ENCODE peak calls at places on chromosomes 2 and 18, in five cellular contexts. One of them, this sample, is unnamed.

GRCh38 chr2:238750212-238750904 is 97.5 kb upstream of the TWIST2 start:
- DNase-seq in fibroblast of lung: no peak
- DNase-seq in pancreas: no peak
- DNase-seq in lower leg skin: no peak
- DNase-seq in thoracic aorta: no peak
- DNase-seq in this sample: no peak

GRCh38 chr2:115305712-115306111 is 863.3 kb downstream of the DPP10 start:
- DNase-seq in fibroblast of lung: no peak
- DNase-seq in pancreas: no peak
- DNase-seq in lower leg skin: no peak
- DNase-seq in thoracic aorta: no peak
- DNase-seq in this sample: no peak

GRCh38 chr2:47321006-47321405 is 82.0 kb upstream of the MSH2 start:
- DNase-seq in fibroblast of lung: no peak
- DNase-seq in pancreas: peak; percentile 7
- DNase-seq in lower leg skin: no peak
- DNase-seq in thoracic aorta: no peak
- DNase-seq in this sample: peak; percentile 15

GRCh38 chr2:85468096-85468703 is 49.7 kb downstream of the SH2D6 start:
- DNase-seq in fibroblast of lung: no peak
- DNase-seq in pancreas: no peak
- DNase-seq in lower leg skin: no peak
- DNase-seq in thoracic aorta: no peak
- DNase-seq in this sample: no peak

GRCh38 chr2:14773696-14774095 is 141.2 kb downstream of the LRATD1 start:
- DNase-seq in fibroblast of lung: no peak
- DNase-seq in pancreas: no peak
- DNase-seq in lower leg skin: no peak
- DNase-seq in thoracic aorta: no peak
- DNase-seq in this sample: no peak

GRCh38 chr2:25204190-25204838 is 35.9 kb upstream of the POMC start:
- DNase-seq in fibroblast of lung: no peak
- DNase-seq in pancreas: peak; percentile 47
- DNase-seq in lower leg skin: no peak
- DNase-seq in thoracic aorta: no peak
- DNase-seq in this sample: no peak

GRCh38 chr2:179569834-179570233 is 291.6 kb downstream of the ZNF385B start:
- DNase-seq in fibroblast of lung: peak; percentile 87
- DNase-seq in pancreas: no peak
- DNase-seq in lower leg skin: peak; percentile 28
- DNase-seq in thoracic aorta: no peak
- DNase-seq in this sample: no peak

GRCh38 chr2:190841707-190842505 is 38.7 kb upstream of the GLS start:
- DNase-seq in fibroblast of lung: peak; percentile 17
- DNase-seq in pancreas: no peak
- DNase-seq in lower leg skin: no peak
- DNase-seq in thoracic aorta: no peak
- DNase-seq in this sample: no peak

GRCh38 chr2:231399853-231400667 is 4.5 kb downstream of the B3GNT7 start:
- DNase-seq in fibroblast of lung: peak; percentile 19
- DNase-seq in pancreas: peak; percentile 75
- DNase-seq in lower leg skin: no peak
- DNase-seq in thoracic aorta: no peak
- DNase-seq in this sample: no peak

GRCh38 chr2:145909781-145910180 is 1389.9 kb upstream of the ZEB2 start:
- DNase-seq in fibroblast of lung: no peak
- DNase-seq in pancreas: no peak
- DNase-seq in lower leg skin: no peak
- DNase-seq in thoracic aorta: no peak
- DNase-seq in this sample: no peak

GRCh38 chr2:207484444-207485391 is 45.0 kb upstream of the CREB1 start:
- DNase-seq in fibroblast of lung: no peak
- DNase-seq in pancreas: no peak
- DNase-seq in lower leg skin: no peak
- DNase-seq in thoracic aorta: no peak
- DNase-seq in this sample: no peak

GRCh38 chr2:207482630-207483029 is 47.1 kb upstream of the CREB1 start:
- DNase-seq in fibroblast of lung: peak; percentile 56
- DNase-seq in pancreas: no peak
- DNase-seq in lower leg skin: no peak
- DNase-seq in thoracic aorta: no peak
- DNase-seq in this sample: no peak

GRCh38 chr2:207481924-207482323 is 47.8 kb upstream of the CREB1 start:
- DNase-seq in fibroblast of lung: no peak
- DNase-seq in pancreas: no peak
- DNase-seq in lower leg skin: no peak
- DNase-seq in thoracic aorta: no peak
- DNase-seq in this sample: no peak

GRCh38 chr2:207483066-207483465 is 46.7 kb upstream of the CREB1 start:
- DNase-seq in fibroblast of lung: no peak
- DNase-seq in pancreas: no peak
- DNase-seq in lower leg skin: no peak
- DNase-seq in thoracic aorta: no peak
- DNase-seq in this sample: no peak

GRCh38 chr2:207483477-207483876 is 46.3 kb upstream of the CREB1 start:
- DNase-seq in fibroblast of lung: no peak
- DNase-seq in pancreas: no peak
- DNase-seq in lower leg skin: no peak
- DNase-seq in thoracic aorta: no peak
- DNase-seq in this sample: no peak
- H3K4me3 ChIP-seq in fibroblast of lung: no peak overlapping the region
- H3K4me3 ChIP-seq in pancreas: no peak overlapping the region
- H3K4me3 ChIP-seq in lower leg skin: no peak overlapping the region
- H3K4me3 ChIP-seq in thoracic aorta: no peak overlapping the region
- H3K4me3 ChIP-seq in this sample: no peak overlapping the region

DNA sequence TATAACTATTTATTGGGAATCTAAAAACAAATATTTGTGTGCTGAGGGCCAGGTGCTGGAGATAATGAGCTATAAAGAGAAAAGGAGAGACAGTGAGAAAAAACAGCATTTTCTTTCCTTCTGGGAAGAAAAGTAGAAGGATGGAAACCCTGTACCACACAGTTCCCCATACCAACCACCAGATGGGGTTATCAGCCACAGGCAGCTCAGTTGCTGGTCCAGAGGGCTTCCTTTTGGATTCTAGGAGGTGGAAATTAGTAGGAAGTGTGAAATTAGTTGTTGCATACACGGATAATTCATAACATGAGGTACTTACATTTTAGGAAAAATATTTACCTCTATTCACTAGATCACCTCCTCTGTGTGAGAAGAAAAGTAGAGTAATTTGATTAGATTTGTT is 237.0 kb upstream of the FOSL2 start:
- DNase-seq in fibroblast of lung: peak; percentile 22
- DNase-seq in pancreas: no peak
- DNase-seq in lower leg skin: no peak
- DNase-seq in thoracic aorta: no peak
- DNase-seq in this sample: no peak
- TF ChIP-seq CTCF in fibroblast of lung: peak; percentile 66
- TF ChIP-seq CTCF in pancreas: peak; percentile 29
- TF ChIP-seq CTCF in lower leg skin: no peak
- TF ChIP-seq CTCF in thoracic aorta: peak; percentile 31
- TF ChIP-seq CTCF in this sample: peak; percentile 46

GRCh38 chr18:58862404-58862803 is 2.3 kb upstream of the ZNF532 start:
- DNase-seq in fibroblast of lung: no peak
- DNase-seq in pancreas: no peak
- DNase-seq in lower leg skin: no peak
- DNase-seq in thoracic aorta: no peak
- DNase-seq in this sample: no peak
- H3K4me3 ChIP-seq in fibroblast of lung: peak overlapping the region; percentile 45
- H3K4me3 ChIP-seq in pancreas: no peak overlapping the region
- H3K4me3 ChIP-seq in lower leg skin: no peak overlapping the region
- H3K4me3 ChIP-seq in thoracic aorta: peak overlapping the region; percentile 62
- H3K4me3 ChIP-seq in this sample: peak overlapping the region; percentile 57

GRCh38 chr2:54009549-54009948 is 38.8 kb upstream of the PSME4 start:
- DNase-seq in fibroblast of lung: no peak
- DNase-seq in pancreas: no peak
- DNase-seq in lower leg skin: no peak
- DNase-seq in thoracic aorta: no peak
- DNase-seq in this sample: no peak

GRCh38 chr2:54013996-54014395 is 43.2 kb upstream of the PSME4 start:
- DNase-seq in fibroblast of lung: no peak
- DNase-seq in pancreas: no peak
- DNase-seq in lower leg skin: no peak
- DNase-seq in thoracic aorta: no peak
- DNase-seq in this sample: no peak

GRCh38 chr2:54008439-54008838 is 37.6 kb upstream of the PSME4 start:
- DNase-seq in fibroblast of lung: no peak
- DNase-seq in pancreas: no peak
- DNase-seq in lower leg skin: no peak
- DNase-seq in thoracic aorta: no peak
- DNase-seq in this sample: no peak

GRCh38 chr2:54015809-54016703 is 45.3 kb upstream of the PSME4 start:
- DNase-seq in fibroblast of lung: peak; percentile 80
- DNase-seq in pancreas: no peak
- DNase-seq in lower leg skin: peak; percentile 20
- DNase-seq in thoracic aorta: no peak
- DNase-seq in this sample: no peak

DNA sequence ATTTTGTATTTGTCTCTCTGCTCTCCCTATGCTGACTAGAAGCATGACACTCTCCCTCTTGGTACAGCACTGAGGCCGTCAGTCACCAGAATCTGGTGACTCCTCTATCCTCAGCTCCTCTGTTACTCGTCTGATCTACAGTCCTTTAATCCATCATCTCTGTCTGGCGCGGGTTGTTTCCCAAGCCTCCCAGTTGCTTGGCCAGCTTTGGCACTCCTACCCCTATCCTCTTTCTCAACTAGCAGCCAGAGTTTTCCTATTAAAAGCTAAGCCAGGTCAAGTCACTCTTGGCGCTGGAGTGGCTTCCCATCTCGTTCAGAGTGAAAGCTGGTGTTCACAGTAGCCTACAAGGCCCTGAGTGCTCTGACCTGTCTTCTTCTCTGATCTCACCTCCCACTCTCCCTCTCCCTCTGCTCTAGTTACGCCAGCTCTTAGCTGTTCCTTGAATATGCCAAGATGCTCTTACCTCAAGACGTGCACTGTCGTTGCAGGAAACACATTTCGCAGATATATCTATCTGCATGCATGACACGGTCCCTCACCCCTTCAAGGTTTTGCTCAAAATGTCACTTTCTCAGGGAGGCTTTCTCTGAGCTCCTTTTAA is 41.8 kb upstream of the PSME4 start:
- DNase-seq in fibroblast of lung: no peak
- DNase-seq in pancreas: no peak
- DNase-seq in lower leg skin: peak; percentile 21
- DNase-seq in thoracic aorta: no peak
- DNase-seq in this sample: no peak
- TF ChIP-seq CTCF in fibroblast of lung: no peak
- TF ChIP-seq CTCF in pancreas: no peak
- TF ChIP-seq CTCF in lower leg skin: no peak
- TF ChIP-seq CTCF in thoracic aorta: no peak
- TF ChIP-seq CTCF in this sample: no peak

This sample was measured in lower lobe of right lung.